ENCODE peak calls at places on chromosome 22, in nine cellular contexts. One of them, this sample, is unnamed.

GRCh38 chr22:31489632-31490495 is at the start of gene EIF4ENIF1:
- DNase-seq in lung microvascular endothelial cell: peak; percentile 94
- DNase-seq in posterior cingulate gyrus: peak; percentile 96
- DNase-seq in hypothalamus: peak; percentile 77
- DNase-seq in NCI-H1092: peak; percentile 73
- DNase-seq in progenitor cell of endocrine pancreas: peak; percentile 74
- DNase-seq in NCI-H1694: no peak
- DNase-seq in NCI-H345: peak; percentile 76
- DNase-seq in mesothelial cell of epicardium: peak; percentile 83
- DNase-seq in this sample: peak; percentile 31

GRCh38 chr22:26403827-26404226 is 25.2 kb upstream of the ASPHD2 start:
- DNase-seq in lung microvascular endothelial cell: no peak
- DNase-seq in posterior cingulate gyrus: no peak
- DNase-seq in hypothalamus: no peak
- DNase-seq in NCI-H1694: no peak
- DNase-seq in NCI-H345: no peak
- DNase-seq in NCI-H1092: no peak
- DNase-seq in progenitor cell of endocrine pancreas: no peak
- DNase-seq in mesothelial cell of epicardium: no peak
- DNase-seq in this sample: no peak

GRCh38 chr22:48086246-48086645 is 1323.8 kb downstream of the TBC1D22A start:
- DNase-seq in NCI-H345: no peak
- DNase-seq in mesothelial cell of epicardium: no peak
- DNase-seq in progenitor cell of endocrine pancreas: no peak
- DNase-seq in lung microvascular endothelial cell: no peak
- DNase-seq in NCI-H1694: no peak
- DNase-seq in posterior cingulate gyrus: no peak
- DNase-seq in NCI-H1092: no peak
- DNase-seq in hypothalamus: no peak
- DNase-seq in this sample: no peak

GRCh38 chr22:26502688-26503561 is 9.3 kb downstream of the TFIP11 start:
- DNase-seq in posterior cingulate gyrus: peak; percentile 77
- DNase-seq in progenitor cell of endocrine pancreas: no peak
- DNase-seq in hypothalamus: no peak
- DNase-seq in lung microvascular endothelial cell: peak; percentile 66
- DNase-seq in NCI-H1694: peak; percentile 3
- DNase-seq in NCI-H1092: no peak
- DNase-seq in mesothelial cell of epicardium: no peak
- DNase-seq in NCI-H345: no peak
- DNase-seq in this sample: no peak

GRCh38 chr22:26781591-26781990 is 124.2 kb downstream of the MIAT start:
- DNase-seq in lung microvascular endothelial cell: no peak
- DNase-seq in progenitor cell of endocrine pancreas: no peak
- DNase-seq in NCI-H345: no peak
- DNase-seq in NCI-H1092: no peak
- DNase-seq in hypothalamus: no peak
- DNase-seq in NCI-H1694: no peak
- DNase-seq in posterior cingulate gyrus: no peak
- DNase-seq in mesothelial cell of epicardium: no peak
- DNase-seq in this sample: no peak

GRCh38 chr22:38304526-38304925 is 12.7 kb downstream of the CSNK1E start:
- DNase-seq in NCI-H1694: no peak
- DNase-seq in mesothelial cell of epicardium: no peak
- DNase-seq in lung microvascular endothelial cell: peak; percentile 37
- DNase-seq in posterior cingulate gyrus: no peak
- DNase-seq in NCI-H345: no peak
- DNase-seq in hypothalamus: no peak
- DNase-seq in NCI-H1092: no peak
- DNase-seq in progenitor cell of endocrine pancreas: no peak
- DNase-seq in this sample: no peak

GRCh38 chr22:45239378-45240136 is 1.1 kb downstream of the KIAA0930 start:
- DNase-seq in lung microvascular endothelial cell: no peak
- DNase-seq in NCI-H1092: no peak
- DNase-seq in hypothalamus: no peak
- DNase-seq in NCI-H1694: no peak
- DNase-seq in progenitor cell of endocrine pancreas: no peak
- DNase-seq in posterior cingulate gyrus: no peak
- DNase-seq in mesothelial cell of epicardium: no peak
- DNase-seq in NCI-H345: peak; percentile 6
- DNase-seq in this sample: no peak

GRCh38 chr22:42912049-42912448 is 55.0 kb upstream of the ARFGAP3 start:
- DNase-seq in NCI-H1092: no peak
- DNase-seq in NCI-H345: no peak
- DNase-seq in lung microvascular endothelial cell: no peak
- DNase-seq in NCI-H1694: no peak
- DNase-seq in mesothelial cell of epicardium: no peak
- DNase-seq in progenitor cell of endocrine pancreas: no peak
- DNase-seq in hypothalamus: no peak
- DNase-seq in posterior cingulate gyrus: no peak
- DNase-seq in this sample: no peak

GRCh38 chr22:42316988-42317387 is 46.5 kb upstream of the TCF20 start:
- DNase-seq in NCI-H1694: no peak
- DNase-seq in lung microvascular endothelial cell: no peak
- DNase-seq in NCI-H1092: no peak
- DNase-seq in progenitor cell of endocrine pancreas: no peak
- DNase-seq in hypothalamus: no peak
- DNase-seq in NCI-H345: peak; percentile 26
- DNase-seq in posterior cingulate gyrus: peak; percentile 87
- DNase-seq in mesothelial cell of epicardium: no peak
- DNase-seq in this sample: no peak

GRCh38 chr22:42138972-42139371 is 8.4 kb upstream of the CYP2D6 start:
- DNase-seq in NCI-H1694: no peak
- DNase-seq in NCI-H345: no peak
- DNase-seq in mesothelial cell of epicardium: no peak
- DNase-seq in hypothalamus: no peak
- DNase-seq in lung microvascular endothelial cell: no peak
- DNase-seq in posterior cingulate gyrus: no peak
- DNase-seq in NCI-H1092: no peak
- DNase-seq in progenitor cell of endocrine pancreas: no peak
- DNase-seq in this sample: no peak

GRCh38 chr22:41327124-41327523 is 25.8 kb downstream of the ZC3H7B start:
- DNase-seq in mesothelial cell of epicardium: no peak
- DNase-seq in posterior cingulate gyrus: no peak
- DNase-seq in progenitor cell of endocrine pancreas: no peak
- DNase-seq in lung microvascular endothelial cell: peak; percentile 52
- DNase-seq in NCI-H1092: no peak
- DNase-seq in hypothalamus: peak; percentile 59
- DNase-seq in NCI-H345: no peak
- DNase-seq in NCI-H1694: no peak
- DNase-seq in this sample: no peak

GRCh38 chr22:22865311-22866072 is 22.1 kb upstream of the IGLL5 start:
- DNase-seq in posterior cingulate gyrus: no peak
- DNase-seq in progenitor cell of endocrine pancreas: no peak
- DNase-seq in lung microvascular endothelial cell: no peak
- DNase-seq in NCI-H1694: no peak
- DNase-seq in NCI-H1092: no peak
- DNase-seq in mesothelial cell of epicardium: no peak
- DNase-seq in NCI-H345: no peak
- DNase-seq in hypothalamus: no peak
- DNase-seq in this sample: no peak

GRCh38 chr22:44931077-44931540 is 78.7 kb downstream of the PHF21B start:
- DNase-seq in posterior cingulate gyrus: peak; percentile 82
- DNase-seq in NCI-H1092: no peak
- DNase-seq in NCI-H1694: no peak
- DNase-seq in hypothalamus: no peak
- DNase-seq in mesothelial cell of epicardium: no peak
- DNase-seq in NCI-H345: no peak
- DNase-seq in lung microvascular endothelial cell: no peak
- DNase-seq in progenitor cell of endocrine pancreas: no peak
- DNase-seq in this sample: no peak